ENCODE peak calls at places on chromosome 13, in four cellular contexts. J is A549, N is mucosa of descending colon, X is adrenal gland. Z is an unnamed sample.

GRCh38 chr13:26503826-26504594 is 53.5 kb upstream of the WASF3 start:
- DNase-seq in X (no peak), J (no peak), N (no peak), Z (no peak)

GRCh38 chr13:84927442-84928169 is 871.6 kb downstream of the SLITRK6 start:
- DNase-seq in N (no peak), J (no peak), X (no peak), Z (no peak)

GRCh38 chr13:94330552-94331071 is 148.9 kb downstream of the DCT start:
- DNase-seq in X (no peak), N (no peak), J (no peak), Z (no peak)

GRCh38 chr13:27339299-27339698 is 68.7 kb downstream of the RASL11A start:
- DNase-seq in X (peak), J (peak), N (no peak), Z (no peak)

GRCh38 chr13:106232680-106233079 is 302.8 kb downstream of the EFNB2 start:
- DNase-seq in J (no peak), X (no peak), N (no peak), Z (no peak)

GRCh38 chr13:101946411-101946810 is 455.4 kb downstream of the FGF14 start:
- DNase-seq in J (no peak), X (no peak), N (no peak), Z (no peak)

GRCh38 chr13:109370486-109370885 is 415.9 kb downstream of the IRS2 start:
- DNase-seq in N (no peak), J (no peak), X (no peak), Z (no peak)

GRCh38 chr13:44271915-44272341 is 101.7 kb upstream of the SERP2 start:
- DNase-seq in J (no peak), X (no peak), N (no peak), Z (no peak)

GRCh38 chr13:83515267-83515666 is 367.0 kb downstream of the SLITRK1 start:
- DNase-seq in J (peak), N (no peak), X (no peak), Z (no peak)

GRCh38 chr13:51815848-51816247 is 11.9 kb upstream of the DHRS12 start:
- DNase-seq in J (no peak), X (peak), N (no peak), Z (no peak)

GRCh38 chr13:110387451-110388140 is 80.5 kb downstream of the COL4A2 start:
- DNase-seq in X (peak), J (no peak), N (peak), Z (no peak)

GRCh38 chr13:58300974-58301681 is 669.6 kb downstream of the PCDH17 start:
- DNase-seq in J (no peak), N (no peak), X (no peak), Z (no peak)

GRCh38 chr13:61362522-61362921 is 53.1 kb downstream of the PCDH20 start:
- DNase-seq in J (no peak), N (no peak), X (no peak), Z (no peak)

GRCh38 chr13:80630685-80631121 is 289.8 kb upstream of the SPRY2 start:
- DNase-seq in N (no peak), J (no peak), X (peak), Z (no peak)

GRCh38 chr13:31031482-31031881 is 99.0 kb downstream of the TEX26 start:
- DNase-seq in X (no peak), J (no peak), N (no peak), Z (no peak)

GRCh38 chr13:44906230-44906629 is 83.0 kb downstream of the NUFIP1 start:
- DNase-seq in N (no peak), X (peak), J (no peak), Z (no peak)

DNA sequence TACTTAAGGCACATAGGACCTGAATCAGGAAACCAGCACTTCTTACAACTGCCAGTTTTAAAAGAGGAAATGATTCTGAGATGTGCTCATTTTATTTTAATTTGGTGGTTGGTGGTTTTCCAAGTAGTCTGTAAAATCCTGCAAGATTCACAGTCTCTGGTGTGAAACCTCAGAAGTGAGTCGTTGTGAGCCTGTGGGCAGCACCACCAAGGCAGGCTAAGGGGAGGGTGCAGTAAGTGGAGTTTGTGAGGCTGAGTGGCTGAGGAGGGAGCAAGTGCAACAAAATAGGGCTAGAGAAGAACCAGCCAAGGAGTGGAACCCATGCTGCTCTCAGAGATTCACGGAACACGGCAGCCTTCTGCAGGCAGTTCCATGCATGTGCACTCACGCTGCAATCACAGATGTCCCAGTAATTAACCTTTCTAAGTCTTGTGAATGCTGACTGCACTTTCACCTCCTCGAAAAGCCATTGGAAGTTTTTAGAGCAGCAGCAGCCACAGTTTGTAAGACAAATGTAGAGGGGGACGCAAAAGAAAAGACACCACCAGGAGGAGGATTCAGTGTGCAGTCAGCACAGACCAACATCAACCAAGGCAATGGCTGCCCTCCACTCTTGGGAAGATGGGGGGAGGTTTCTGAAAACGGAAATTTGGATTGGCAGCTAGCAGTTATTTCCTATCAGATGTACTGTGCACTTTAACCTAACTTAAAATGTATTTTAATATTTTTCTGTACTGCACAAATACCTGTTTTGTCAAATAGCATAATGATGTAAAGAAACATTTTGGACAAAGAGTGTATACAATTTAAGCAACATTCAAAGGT is 44.9 kb downstream of the ESD start:
- DNase-seq in J (no peak), N (no peak), X (peak), Z (no peak)
- TF ChIP-seq CTCF in J (no peak), N (no peak), X (no peak), Z (no peak)

DNA sequence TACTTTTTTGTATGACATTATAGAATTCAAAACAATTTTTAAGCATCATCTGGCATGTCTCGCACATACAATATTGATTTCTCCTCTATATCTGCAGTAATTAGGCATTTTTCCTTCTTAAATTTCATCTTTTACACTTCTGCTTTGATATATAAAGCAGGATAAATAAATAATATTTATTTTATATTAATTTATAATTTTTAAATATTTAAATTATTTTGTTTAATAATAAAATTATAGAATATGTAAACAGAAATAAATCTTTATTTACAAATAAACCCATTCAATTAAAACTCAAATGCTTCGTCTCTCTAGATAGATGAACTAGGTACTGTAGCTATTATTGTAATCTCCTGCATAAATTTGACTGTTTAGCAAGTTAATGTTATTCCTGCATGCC is 473.5 kb upstream of the SLC10A2 start:
- DNase-seq in X (no peak), N (no peak), J (no peak), Z (no peak)
- TF ChIP-seq CTCF in X (no peak), N (no peak), J (no peak), Z (no peak)

GRCh38 chr13:90420683-90421082 is 926.8 kb upstream of the MIR17HG start:
- DNase-seq in J (no peak), N (no peak), X (no peak), Z (no peak)
- TF ChIP-seq CTCF in J (no peak), N (no peak), X (no peak), Z (peak)

GRCh38 chr13:21837841-21838551 is 167.1 kb downstream of the FGF9 start:
- DNase-seq in X (no peak), J (no peak), N (no peak), Z (no peak)
- TF ChIP-seq CTCF in X (no peak), J (no peak), N (no peak), Z (no peak)

DNA sequence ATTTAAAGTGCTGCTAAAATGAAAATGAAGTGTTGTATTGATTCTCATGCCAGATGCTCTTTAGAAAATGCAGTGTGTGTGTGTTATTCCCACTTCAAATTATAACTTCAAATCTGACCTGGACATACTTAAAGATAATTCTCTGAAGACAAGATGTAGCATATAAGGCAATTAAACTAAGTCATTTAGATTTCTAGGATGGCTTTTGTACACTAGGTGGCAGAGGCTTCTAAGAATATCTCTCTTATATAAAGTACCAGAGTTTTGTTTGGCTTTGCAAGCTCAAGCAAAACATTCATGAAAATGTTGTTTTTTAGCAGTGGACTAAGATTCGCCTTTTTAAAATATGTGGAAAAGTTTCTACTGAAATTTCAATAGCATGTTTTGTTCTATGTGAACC is 407.2 kb downstream of the GPC5 start:
- DNase-seq in J (no peak), X (no peak), N (no peak), Z (no peak)
- TF ChIP-seq CTCF in J (no peak), X (no peak), N (no peak), Z (no peak)

GRCh38 chr13:42048625-42049453 is at the start of gene DGKH:
- DNase-seq in X (peak), N (peak), J (peak), Z (peak)
- TF ChIP-seq CTCF in X (no peak), N (no peak), J (peak), Z (no peak)

DNA sequence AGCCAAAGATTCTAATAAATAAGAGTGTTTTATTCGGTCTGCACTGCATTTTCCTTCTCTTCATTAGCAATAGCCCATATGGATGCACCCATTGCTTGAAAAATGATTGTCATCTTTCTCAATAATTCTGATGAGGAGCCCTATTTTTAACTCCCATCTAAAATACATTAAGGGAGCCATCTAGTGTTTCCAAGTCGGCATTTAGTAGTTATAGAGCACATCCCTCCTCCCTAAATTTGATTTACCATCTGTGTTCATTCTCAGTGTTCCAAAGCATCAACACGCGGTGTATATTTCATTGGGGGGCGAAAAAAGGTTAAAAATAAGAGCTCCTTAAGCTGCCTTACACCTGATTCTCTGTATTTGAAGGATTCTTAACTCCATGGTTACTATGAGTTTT is 119.2 kb upstream of the IPO5 start:
- DNase-seq in X (no peak), N (no peak), J (no peak), Z (no peak)
- TF ChIP-seq CTCF in X (no peak), N (no peak), J (no peak), Z (no peak)

Z was measured in AG09319.